ENCODE peak calls at places on chromosome 22, in four cellular contexts. U, P, F and W are unnamed samples.

GRCh38 chr22:49554296-49554625 is 273.4 kb downstream of the BRD1 start:
- DNase-seq in U (no peak), F (no peak), P (no peak), W (no peak)

GRCh38 chr22:48338793-48339705 is 1488.6 kb downstream of the BRD1 start:
- DNase-seq in U (no peak), P (no peak), F (no peak), W (no peak)

GRCh38 chr22:39311592-39312400 is 7.6 kb downstream of the RPL3 start:
- DNase-seq in F (peak), P (no peak), U (no peak), W (no peak)

GRCh38 chr22:43996170-43996980 is 27.7 kb upstream of the PARVB start:
- DNase-seq in U (no peak), F (peak), P (peak), W (no peak)

GRCh38 chr22:44154431-44154942 is 26.2 kb upstream of the PARVG start:
- DNase-seq in U (no peak), P (no peak), F (no peak), W (peak)

GRCh38 chr22:43281400-43281799 is 61.8 kb downstream of the SCUBE1 start:
- DNase-seq in F (no peak), U (no peak), P (no peak), W (no peak)

GRCh38 chr22:50299724-50300619 is 7.5 kb downstream of the PLXNB2 start:
- DNase-seq in F (no peak), U (no peak), P (no peak), W (no peak)

GRCh38 chr22:35686298-35686697 is 31.4 kb upstream of the APOL5 start:
- DNase-seq in U (no peak), F (no peak), P (no peak), W (no peak)

GRCh38 chr22:49541451-49542230 is 286.0 kb downstream of the BRD1 start:
- DNase-seq in P (no peak), U (no peak), F (no peak), W (no peak)

GRCh38 chr22:38773363-38773946 is 17.7 kb upstream of the SUN2 start:
- DNase-seq in P (no peak), U (no peak), F (no peak), W (no peak)

GRCh38 chr22:41596776-41597634 is 7.4 kb upstream of the PMM1 start:
- DNase-seq in U (no peak), P (peak), F (peak), W (peak)

GRCh38 chr22:46522743-46523300 is 14.6 kb downstream of the CELSR1 start:
- DNase-seq in U (no peak), F (no peak), P (no peak), W (no peak)

GRCh38 chr22:38153821-38154562 is 27.6 kb downstream of the PLA2G6 start:
- DNase-seq in P (no peak), F (no peak), U (no peak), W (no peak)

GRCh38 chr22:31323578-31324550 is 22.3 kb downstream of the PATZ1 start:
- DNase-seq in P (no peak), F (no peak), U (no peak), W (no peak)

GRCh38 chr22:27129266-27129665 is 471.9 kb downstream of the MIAT start:
- DNase-seq in F (no peak), P (no peak), U (no peak), W (peak)

GRCh38 chr22:19872779-19873137 is 18.1 kb upstream of the GNB1L start:
- DNase-seq in U (no peak), F (no peak), P (no peak), W (no peak)

GRCh38 chr22:35518781-35519180 is 21.9 kb upstream of the RASD2 start:
- DNase-seq in P (no peak), U (no peak), F (no peak), W (no peak)

GRCh38 chr22:21796863-21797262 is 61.3 kb upstream of the YPEL1 start:
- DNase-seq in F (no peak), U (no peak), P (no peak), W (no peak)

GRCh38 chr22:25086902-25087282 is 112.8 kb upstream of the CRYBB3 start:
- DNase-seq in F (no peak), U (no peak), P (no peak), W (no peak)

GRCh38 chr22:20490183-20490940 is 5.2 kb downstream of the KLHL22 start:
- DNase-seq in U (no peak), P (no peak), F (no peak), W (no peak)

GRCh38 chr22:28187612-28188011 is 268.6 kb upstream of the PITPNB start:
- DNase-seq in P (no peak), F (no peak), U (no peak), W (no peak)

GRCh38 chr22:42754658-42755057 is 34.0 kb upstream of the A4GALT start:
- DNase-seq in U (no peak), P (no peak), F (no peak), W (peak)

GRCh38 chr22:24925586-24926427 is 20.7 kb downstream of the LHFPL7 start:
- DNase-seq in F (no peak), P (no peak), U (no peak), W (no peak)

GRCh38 chr22:41352058-41352457 is 29.7 kb upstream of the TEF start:
- DNase-seq in U (no peak), P (no peak), F (no peak), W (peak)

GRCh38 chr22:40009231-40009769 is 14.5 kb downstream of the FAM83F start:
- DNase-seq in F (no peak), P (no peak), U (no peak), W (no peak)

GRCh38 chr22:39325392-39325932 is 6.0 kb upstream of the RPL3 start:
- DNase-seq in P (no peak), U (no peak), F (no peak), W (no peak)

GRCh38 chr22:19143967-19144400 is 467 bp downstream of the ESS2 start:
- DNase-seq in U (no peak), P (no peak), F (peak), W (peak)

GRCh38 chr22:37314315-37315046 is 32.2 kb downstream of the CYTH4 start:
- DNase-seq in P (peak), F (peak), U (no peak), W (no peak)

GRCh38 chr22:42313804-42314581 is 43.5 kb upstream of the TCF20 start:
- DNase-seq in F (peak), P (no peak), U (no peak), W (no peak)

GRCh38 chr22:48944756-48945620 is 882.7 kb downstream of the BRD1 start:
- DNase-seq in U (no peak), P (no peak), F (no peak), W (no peak)

GRCh38 chr22:39314251-39314971 is 5.0 kb downstream of the RPL3 start:
- DNase-seq in F (no peak), U (no peak), P (no peak), W (no peak)

GRCh38 chr22:47165998-47166397 is 403.5 kb downstream of the TBC1D22A start:
- DNase-seq in P (no peak), U (no peak), F (no peak), W (no peak)

GRCh38 chr22:42439821-42440674 is 7.8 kb upstream of the NFAM1 start:
- DNase-seq in P (peak), F (no peak), U (no peak), W (no peak)

GRCh38 chr22:19497245-19497644 is 17.5 kb downstream of the CDC45 start:
- DNase-seq in U (no peak), F (no peak), P (no peak), W (peak)